ENCODE peak calls at places on chromosomes 11 and 22, in nine cellular contexts. N is effector CD8-positive, alpha-beta T cell; L is GM03348; B is CD4-positive, alpha-beta memory T cell; R is CD8-positive, alpha-beta memory T cell; M is sigmoid colon; V is thyroid gland; I is endothelial cell; F is stimulated activated CD8-positive, alpha-beta memory T cell treated with anti-CD3 and anti-CD28 coated beads, Interleukin-7, amount 100 ng/mL, for 24 hours. S is an unnamed sample.

GRCh38 chr22:22598144-22598543 is 39.1 kb upstream of the PRAME start:
- DNase-seq in I (no peak), R (no peak), M (no peak), N (no peak), F (no peak), L (no peak), V (no peak), B (no peak), S (no peak)

GRCh38 chr11:31974737-31975136 is 116.1 kb upstream of the RCN1 start:
- DNase-seq in B (no peak), N (no peak), F (no peak), V (no peak), I (no peak), R (no peak), L (peak; percentile 51), M (no peak), S (no peak)

GRCh38 chr11:129191649-129192048 is 476 bp downstream of the ARHGAP32 start:
- DNase-seq in R (no peak), V (peak; percentile 5), L (no peak), I (no peak), F (no peak), N (no peak), M (no peak), B (no peak), S (no peak)

GRCh38 chr22:29345932-29346331 is 30.4 kb upstream of the RASL10A start:
- DNase-seq in B (no peak), V (no peak), I (no peak), M (no peak), R (no peak), L (no peak), N (no peak), F (no peak), S (no peak)

GRCh38 chr11:12724301-12725046 is 50.3 kb downstream of the TEAD1 start:
- DNase-seq in M (peak; percentile 95), R (no peak), I (no peak), L (no peak), B (no peak), N (no peak), V (peak; percentile 71), F (no peak), S (peak; percentile 94)

GRCh38 chr22:41264408-41264941 is 21.5 kb downstream of the RANGAP1 start:
- DNase-seq in N (no peak), M (no peak), I (no peak), R (no peak), L (no peak), V (no peak), B (no peak), F (no peak), S (no peak)

GRCh38 chr11:116072133-116072532 is 567.9 kb upstream of the CADM1 start:
- DNase-seq in B (no peak), L (no peak), R (no peak), V (no peak), F (no peak), M (no peak), N (no peak), I (no peak), S (no peak)

GRCh38 chr11:12707500-12707880 is 33.3 kb downstream of the TEAD1 start:
- DNase-seq in V (no peak), B (no peak), R (no peak), N (no peak), L (no peak), I (no peak), F (no peak), M (no peak), S (no peak)

GRCh38 chr11:134398079-134398444 is 14.0 kb downstream of the B3GAT1 start:
- DNase-seq in L (no peak), I (no peak), B (no peak), M (no peak), R (no peak), V (no peak), N (no peak), F (no peak), S (no peak)

GRCh38 chr11:103806130-103806900 is 230.1 kb upstream of the DDI1 start:
- DNase-seq in M (no peak), N (no peak), R (no peak), F (no peak), I (no peak), V (no peak), L (peak; percentile 32), B (no peak), S (no peak)

GRCh38 chr11:78370406-78371172 is 47.0 kb downstream of the GAB2 start:
- DNase-seq in M (no peak), L (peak; percentile 44), V (no peak), B (no peak), R (no peak), I (no peak), F (no peak), N (no peak), S (no peak)

GRCh38 chr11:130114281-130114680 is 44.6 kb downstream of the APLP2 start:
- DNase-seq in F (no peak), B (no peak), M (no peak), N (no peak), V (no peak), L (no peak), I (no peak), R (no peak), S (no peak)

GRCh38 chr22:46773074-46773473 is 10.6 kb downstream of the TBC1D22A start:
- DNase-seq in I (no peak), L (no peak), F (no peak), V (no peak), N (no peak), R (no peak), B (no peak), M (no peak), S (no peak)

GRCh38 chr11:6538456-6538855 is 41.4 kb downstream of the DNHD1 start:
- DNase-seq in N (no peak), B (no peak), M (no peak), L (no peak), F (no peak), R (no peak), I (no peak), V (no peak), S (no peak)

GRCh38 chr11:90803366-90803765 is 580.5 kb upstream of the CHORDC1 start:
- DNase-seq in R (no peak), V (no peak), F (no peak), B (no peak), L (no peak), M (no peak), N (no peak), I (no peak), S (no peak)

GRCh38 chr11:104529213-104529612 is 365.3 kb upstream of the PDGFD start:
- DNase-seq in B (no peak), I (no peak), N (no peak), R (no peak), F (no peak), L (no peak), V (no peak), M (no peak), S (no peak)

GRCh38 chr11:79087238-79087956 is 353.4 kb downstream of the TENM4 start:
- DNase-seq in B (no peak), I (no peak), V (no peak), L (peak; percentile 51), F (no peak), M (no peak), N (no peak), R (no peak), S (no peak)

GRCh38 chr11:91946397-91947090 is 278.1 kb upstream of the FAT3 start:
- DNase-seq in L (peak; percentile 24), B (no peak), F (no peak), I (no peak), R (no peak), N (no peak), M (no peak), V (no peak), S (no peak)

GRCh38 chr11:44607324-44607962 is 42.0 kb downstream of the CD82 start:
- DNase-seq in L (peak; percentile 34), V (no peak), F (no peak), B (no peak), N (no peak), R (no peak), I (no peak), M (no peak), S (no peak)

GRCh38 chr11:47887910-47888569 is 39.9 kb upstream of the NUP160 start:
- DNase-seq in I (no peak), V (no peak), F (no peak), B (no peak), M (no peak), L (no peak), R (no peak), N (no peak), S (no peak)

GRCh38 chr22:30245985-30246901 is at the start of gene LIF:
- DNase-seq in V (no peak), N (peak; percentile 12), I (no peak), R (peak; percentile 31), L (peak; percentile 74), F (no peak), B (peak; percentile 42), M (no peak), S (peak; percentile 70)

GRCh38 chr22:42905217-42905616 is 48.1 kb upstream of the ARFGAP3 start:
- DNase-seq in V (peak; percentile 51), I (no peak), F (no peak), M (no peak), R (no peak), L (no peak), B (no peak), N (no peak), S (no peak)

GRCh38 chr11:131624526-131624925 is 254.1 kb downstream of the NTM start:
- DNase-seq in M (no peak), F (no peak), V (no peak), I (no peak), B (no peak), N (no peak), L (peak; percentile 57), R (no peak), S (no peak)